ENCODE peak calls at places on chromosomes 2 and 18, in nine cellular contexts. P is GM20000, D is endothelial cell, U is Calu3, Y is nephron progenitor cell, G is BJ, Z is PC-9, J is IMR-90, O is uterus. Q is an unnamed sample.

GRCh38 chr2:85470850-85471800 is 52.6 kb downstream of the SH2D6 start:
- DNase-seq in O (peak; percentile 30), U (peak; percentile 30), G (no peak), P (no peak), Y (no peak), Z (peak; percentile 39), D (no peak), J (peak; percentile 42), Q (no peak)

GRCh38 chr2:166762746-166763145 is 125.5 kb upstream of the XIRP2 start:
- DNase-seq in J (no peak), Y (no peak), P (no peak), G (no peak), O (no peak), U (no peak), D (no peak), Z (no peak), Q (no peak)

GRCh38 chr2:27807476-27807875 is 36.0 kb downstream of the MRPL33 start:
- DNase-seq in O (peak; percentile 39), P (no peak), Z (no peak), D (peak; percentile 44), U (peak; percentile 61), G (no peak), Y (peak; percentile 16), J (peak; percentile 34), Q (no peak)

GRCh38 chr2:151560289-151560688 is 150.6 kb downstream of the RIF1 start:
- DNase-seq in U (no peak), J (peak; percentile 33), D (no peak), Y (no peak), P (no peak), O (no peak), G (peak; percentile 15), Z (no peak), Q (no peak)

GRCh38 chr2:68971591-68972231 is 2.7 kb upstream of the GKN1 start:
- DNase-seq in D (no peak), J (peak; percentile 95), P (no peak), Y (no peak), Z (peak; percentile 89), G (peak; percentile 97), O (no peak), U (peak; percentile 17), Q (no peak)

GRCh38 chr2:36530178-36530982 is 67.6 kb downstream of the FEZ2 start:
- DNase-seq in G (no peak), P (peak; percentile 54), O (no peak), Y (no peak), U (no peak), Z (no peak), J (peak; percentile 88), D (no peak), Q (peak; percentile 53)

GRCh38 chr2:40448476-40449079 is 3.3 kb downstream of the SLC8A1 start:
- DNase-seq in P (peak; percentile 26), U (no peak), G (no peak), Z (no peak), Y (peak; percentile 26), J (peak; percentile 52), O (no peak), D (peak; percentile 42), Q (no peak)

GRCh38 chr2:202171246-202171833 is 67.1 kb downstream of the SUMO1 start:
- DNase-seq in Y (peak; percentile 68), G (no peak), J (no peak), P (no peak), O (no peak), D (peak; percentile 38), U (no peak), Z (no peak), Q (peak; percentile 32)

GRCh38 chr2:168699834-168700417 is 102.5 kb upstream of the NOSTRIN start:
- DNase-seq in P (no peak), Z (no peak), D (no peak), O (peak; percentile 79), G (peak; percentile 27), J (peak; percentile 87), U (no peak), Y (no peak), Q (no peak)

GRCh38 chr2:121345101-121345500 is 60.1 kb upstream of the TFCP2L1 start:
- DNase-seq in D (no peak), Y (no peak), J (no peak), O (no peak), Z (no peak), P (no peak), U (no peak), G (no peak), Q (no peak)

GRCh38 chr18:37385846-37386435 is 179.7 kb downstream of the CELF4 start:
- DNase-seq in Z (no peak), U (peak; percentile 18), O (no peak), G (no peak), J (peak; percentile 37), P (peak; percentile 65), D (no peak), Y (no peak), Q (peak; percentile 67)

GRCh38 chr2:9229470-9229820 is 22.8 kb downstream of the ASAP2 start:
- DNase-seq in P (no peak), Y (no peak), J (no peak), U (no peak), Z (no peak), O (no peak), G (no peak), D (no peak), Q (no peak)

GRCh38 chr2:9230881-9231280 is 24.3 kb downstream of the ASAP2 start:
- DNase-seq in U (no peak), Y (no peak), G (no peak), P (no peak), Z (no peak), D (no peak), J (no peak), O (no peak), Q (no peak)

GRCh38 chr2:9231291-9232165 is 24.9 kb downstream of the ASAP2 start:
- DNase-seq in Y (no peak), G (no peak), D (no peak), O (no peak), P (no peak), U (peak; percentile 72), Z (peak; percentile 66), J (no peak), Q (no peak)

GRCh38 chr2:9228781-9229469 is 22.3 kb downstream of the ASAP2 start:
- DNase-seq in P (no peak), U (no peak), Y (no peak), D (no peak), O (no peak), G (no peak), Z (no peak), J (no peak), Q (no peak)

DNA sequence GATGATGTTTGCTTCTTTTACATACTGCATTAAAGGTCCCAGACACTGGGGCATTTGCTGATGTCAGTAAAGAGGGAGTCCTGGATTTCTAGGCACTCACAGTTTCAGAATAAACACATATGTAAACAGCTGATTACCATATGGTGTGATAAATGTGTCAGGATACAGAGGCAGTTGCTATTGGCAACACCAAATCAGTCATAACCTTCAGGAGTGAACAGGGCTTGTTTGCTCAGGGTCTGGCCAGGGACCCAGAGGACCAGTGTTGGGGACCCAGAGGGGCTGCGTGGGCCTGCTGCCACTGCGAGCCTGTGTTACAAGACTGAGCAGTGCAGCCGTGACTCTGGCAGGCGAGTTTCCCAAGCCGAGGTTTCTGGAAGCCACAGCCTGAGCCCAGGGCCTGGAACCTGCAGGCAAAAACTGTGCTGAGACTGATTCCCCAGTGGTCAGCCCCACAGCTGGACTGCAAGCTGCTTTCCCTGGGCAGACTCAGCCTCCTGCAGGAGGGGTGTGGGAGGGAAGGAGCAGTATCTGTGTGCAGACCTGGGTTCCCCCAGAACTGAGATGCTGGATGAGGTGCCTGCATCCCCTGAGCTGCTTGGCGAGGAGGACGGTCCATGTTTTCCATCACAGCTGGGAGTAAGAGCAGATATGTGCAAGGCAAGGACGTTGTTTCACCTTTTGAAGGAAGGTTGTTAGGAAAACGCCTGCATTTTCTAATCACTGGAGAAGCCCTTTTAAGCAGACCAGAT is 23.6 kb downstream of the ASAP2 start:
- DNase-seq in D (no peak), J (peak; percentile 51), G (no peak), O (no peak), U (no peak), Z (no peak), P (no peak), Y (no peak), Q (no peak)
- TF ChIP-seq CTCF in D (no peak), J (no peak), G (peak; percentile 17), O (no peak), U (no peak), Z (no peak), P (no peak), Y (no peak), Q (no peak)

GRCh38 chr2:126359494-126359893 is 296.5 kb upstream of the GYPC start:
- DNase-seq in P (peak; percentile 10), U (no peak), J (peak; percentile 4), G (no peak), Y (no peak), D (no peak), Z (no peak), O (no peak), Q (peak; percentile 9)
- TF ChIP-seq CTCF in P (no peak), U (no peak), J (peak; percentile 32), G (peak; percentile 12), Y (no peak), D (peak; percentile 25), Z (peak; percentile 62), O (no peak), Q (peak; percentile 29)

GRCh38 chr2:63977904-63978303 is 41.3 kb downstream of the VPS54 start:
- DNase-seq in J (no peak), O (no peak), U (no peak), Z (no peak), Y (no peak), D (no peak), G (no peak), P (peak; percentile 26), Q (peak; percentile 42)

GRCh38 chr2:63981702-63982103 is 37.5 kb downstream of the VPS54 start:
- DNase-seq in G (no peak), D (no peak), J (no peak), Y (no peak), O (no peak), U (no peak), P (no peak), Z (no peak), Q (no peak)

GRCh38 chr2:63975437-63976124 is 43.6 kb downstream of the VPS54 start:
- DNase-seq in J (no peak), P (no peak), U (no peak), Z (no peak), O (no peak), G (no peak), Y (no peak), D (no peak), Q (no peak)

GRCh38 chr2:63980794-63981193 is 38.4 kb downstream of the VPS54 start:
- DNase-seq in G (no peak), J (no peak), P (no peak), D (no peak), U (no peak), Y (no peak), O (no peak), Z (no peak), Q (no peak)

DNA sequence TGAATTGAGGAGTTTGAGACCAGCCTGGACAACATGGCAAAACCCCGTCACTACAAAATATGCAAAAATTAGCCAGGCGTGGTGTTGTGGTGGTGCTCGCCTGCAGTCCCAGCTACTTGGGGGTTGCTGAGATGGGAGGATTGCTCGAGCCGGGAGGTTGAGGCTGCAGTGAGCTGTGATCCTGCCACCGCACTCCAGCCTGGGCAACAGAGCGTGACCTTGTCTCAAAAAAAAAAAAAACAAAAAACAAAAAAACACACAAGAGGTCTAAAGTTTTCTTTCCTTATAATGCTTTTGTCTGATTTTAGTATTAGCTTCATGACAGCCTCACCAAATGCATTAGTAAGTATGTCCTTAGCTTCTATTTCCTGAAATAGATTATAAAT is 43.1 kb downstream of the VPS54 start:
- DNase-seq in D (no peak), G (no peak), U (no peak), O (no peak), Y (no peak), P (no peak), Z (no peak), J (no peak), Q (no peak)
- TF ChIP-seq CTCF in D (no peak), G (no peak), U (no peak), O (no peak), Y (no peak), P (no peak), Z (no peak), J (no peak), Q (no peak)

GRCh38 chr2:204958371-204958770 is 413.1 kb downstream of the PARD3B start:
- DNase-seq in G (no peak), Y (no peak), J (no peak), P (no peak), U (no peak), D (no peak), O (no peak), Z (no peak), Q (no peak)
- TF ChIP-seq CTCF in G (no peak), Y (no peak), J (no peak), P (no peak), U (no peak), D (no peak), O (no peak), Z (no peak), Q (no peak)

Q was measured in GM13977.